ENCODE peak calls at places on chromosomes 3 and 15, in five cellular contexts. One of them, this sample, is unnamed.

GRCh38 chr15:63494406-63494805 is 10.0 kb upstream of the USP3 start:
- DNase-seq in activated T-helper 9 cell treated with anti-CD3 and anti-CD28 coated beads, Interleukin-2, amount 50 U/mL, for 16 hours: no peak
- DNase-seq in HuH-7: no peak
- DNase-seq in NCI-H1092 treated with DMSO at 0.1 percent for 48 hours: no peak
- DNase-seq in coronary artery: no peak
- DNase-seq in this sample: no peak

GRCh38 chr3:104598848-104599501 is 767.7 kb upstream of the ALCAM start:
- DNase-seq in activated T-helper 9 cell treated with anti-CD3 and anti-CD28 coated beads, Interleukin-2, amount 50 U/mL, for 16 hours: no peak
- DNase-seq in HuH-7: no peak
- DNase-seq in coronary artery: no peak
- DNase-seq in NCI-H1092 treated with DMSO at 0.1 percent for 48 hours: peak
- DNase-seq in this sample: no peak

GRCh38 chr3:27391796-27392195 is 22.6 kb upstream of the NEK10 start:
- DNase-seq in activated T-helper 9 cell treated with anti-CD3 and anti-CD28 coated beads, Interleukin-2, amount 50 U/mL, for 16 hours: no peak
- DNase-seq in HuH-7: no peak
- DNase-seq in coronary artery: no peak
- DNase-seq in NCI-H1092 treated with DMSO at 0.1 percent for 48 hours: no peak
- DNase-seq in this sample: no peak

GRCh38 chr15:42140383-42141070 is 15.9 kb downstream of the PLA2G4F start:
- DNase-seq in activated T-helper 9 cell treated with anti-CD3 and anti-CD28 coated beads, Interleukin-2, amount 50 U/mL, for 16 hours: no peak
- DNase-seq in coronary artery: peak
- DNase-seq in NCI-H1092 treated with DMSO at 0.1 percent for 48 hours: no peak
- DNase-seq in HuH-7: no peak
- DNase-seq in this sample: no peak

GRCh38 chr3:110576962-110577361 is 494.7 kb upstream of the NECTIN3 start:
- DNase-seq in coronary artery: no peak
- DNase-seq in NCI-H1092 treated with DMSO at 0.1 percent for 48 hours: no peak
- DNase-seq in activated T-helper 9 cell treated with anti-CD3 and anti-CD28 coated beads, Interleukin-2, amount 50 U/mL, for 16 hours: no peak
- DNase-seq in HuH-7: no peak
- DNase-seq in this sample: no peak

GRCh38 chr3:172816281-172816680 is 65.8 kb downstream of the ECT2 start:
- DNase-seq in NCI-H1092 treated with DMSO at 0.1 percent for 48 hours: no peak
- DNase-seq in activated T-helper 9 cell treated with anti-CD3 and anti-CD28 coated beads, Interleukin-2, amount 50 U/mL, for 16 hours: no peak
- DNase-seq in coronary artery: no peak
- DNase-seq in HuH-7: no peak
- DNase-seq in this sample: no peak

GRCh38 chr3:47010050-47010712 is 30.7 kb downstream of the NBEAL2 start:
- DNase-seq in HuH-7: no peak
- DNase-seq in NCI-H1092 treated with DMSO at 0.1 percent for 48 hours: no peak
- DNase-seq in activated T-helper 9 cell treated with anti-CD3 and anti-CD28 coated beads, Interleukin-2, amount 50 U/mL, for 16 hours: no peak
- DNase-seq in coronary artery: peak
- DNase-seq in this sample: no peak

GRCh38 chr3:129199366-129199765 is 15.7 kb upstream of the CNBP start:
- DNase-seq in coronary artery: no peak
- DNase-seq in NCI-H1092 treated with DMSO at 0.1 percent for 48 hours: no peak
- DNase-seq in HuH-7: no peak
- DNase-seq in activated T-helper 9 cell treated with anti-CD3 and anti-CD28 coated beads, Interleukin-2, amount 50 U/mL, for 16 hours: no peak
- DNase-seq in this sample: no peak

GRCh38 chr15:41911691-41912345 is 18.0 kb upstream of the SPTBN5 start:
- DNase-seq in HuH-7: no peak
- DNase-seq in NCI-H1092 treated with DMSO at 0.1 percent for 48 hours: no peak
- DNase-seq in activated T-helper 9 cell treated with anti-CD3 and anti-CD28 coated beads, Interleukin-2, amount 50 U/mL, for 16 hours: no peak
- DNase-seq in coronary artery: no peak
- DNase-seq in this sample: no peak

GRCh38 chr3:23308986-23309625 is 106.0 kb downstream of the UBE2E2 start:
- DNase-seq in NCI-H1092 treated with DMSO at 0.1 percent for 48 hours: no peak
- DNase-seq in HuH-7: no peak
- DNase-seq in coronary artery: no peak
- DNase-seq in activated T-helper 9 cell treated with anti-CD3 and anti-CD28 coated beads, Interleukin-2, amount 50 U/mL, for 16 hours: no peak
- DNase-seq in this sample: no peak

This sample was measured in aorta.